ENCODE peak calls at places on chromosomes 12 and 14, in six cellular contexts. R is HTR-8/SVneo; U is H4; F is NCI-H82; C is activated CD8-positive, alpha-beta memory T cell treated with anti-CD3 and anti-CD28 coated beads for 48 hours; K is T-cell. X is an unnamed sample.

GRCh38 chr12:4036872-4037271 is 163.7 kb upstream of the PARP11 start:
- DNase-seq in R (no peak), U (no peak), F (no peak), C (no peak), K (no peak), X (no peak)

GRCh38 chr14:92471919-92472318 is 41.7 kb upstream of the RIN3 start:
- DNase-seq in R (peak), U (peak), F (no peak), C (no peak), K (no peak), X (no peak)

GRCh38 chr12:51904951-51905471 is 2.3 kb upstream of the ACVRL1 start:
- DNase-seq in R (no peak), U (no peak), F (no peak), C (no peak), K (no peak), X (no peak)

GRCh38 chr14:54000341-54000811 is 43.8 kb upstream of the BMP4 start:
- DNase-seq in R (no peak), U (peak), F (no peak), C (no peak), K (no peak), X (no peak)

GRCh38 chr12:43370299-43370698 is 181.7 kb downstream of the ADAMTS20 start:
- DNase-seq in R (peak), U (peak), F (no peak), C (no peak), K (no peak), X (no peak)

GRCh38 chr12:132210223-132211055 is 66.2 kb downstream of the NOC4L start:
- DNase-seq in R (no peak), U (no peak), F (no peak), C (no peak), K (no peak), X (no peak)

GRCh38 chr12:54276368-54276767 is 3.6 kb downstream of the CBX5 start:
- DNase-seq in R (no peak), U (no peak), F (no peak), C (no peak), K (no peak), X (no peak)

GRCh38 chr12:55795950-55796349 is 21.6 kb downstream of the SARNP start:
- DNase-seq in R (no peak), U (no peak), F (no peak), C (no peak), K (no peak), X (no peak)

GRCh38 chr12:48668996-48669395 is 13.0 kb downstream of the KANSL2 start:
- DNase-seq in R (no peak), U (no peak), F (no peak), C (no peak), K (no peak), X (no peak)

GRCh38 chr12:1758887-1759286 is 61.5 kb upstream of the LRTM2 start:
- DNase-seq in R (no peak), U (peak), F (no peak), C (no peak), K (no peak), X (no peak)

GRCh38 chr12:54452628-54453027 is 20.8 kb downstream of the GTSF1 start:
- DNase-seq in R (no peak), U (no peak), F (no peak), C (no peak), K (no peak), X (no peak)

GRCh38 chr14:44788612-44789011 is 173.1 kb downstream of the KLHL28 start:
- DNase-seq in R (no peak), U (no peak), F (no peak), C (no peak), K (no peak), X (no peak)

GRCh38 chr12:20646239-20646827 is 48.8 kb upstream of the SLCO1C1 start:
- DNase-seq in R (peak), U (peak), F (peak), C (no peak), K (no peak), X (no peak)

GRCh38 chr12:132277961-132278360 is 51.4 kb downstream of the GALNT9 start:
- DNase-seq in R (no peak), U (no peak), F (no peak), C (no peak), K (no peak), X (no peak)

GRCh38 chr14:26008290-26008689 is 589.5 kb downstream of the NOVA1 start:
- DNase-seq in R (no peak), U (peak), F (peak), C (no peak), K (no peak), X (no peak)

GRCh38 chr12:94141892-94142291 is 6.5 kb upstream of the PLXNC1 start:
- DNase-seq in R (no peak), U (no peak), F (no peak), C (no peak), K (no peak), X (no peak)

GRCh38 chr14:60164717-60165546 is at the start of gene DHRS7:
- DNase-seq in R (peak), U (peak), F (peak), C (peak), K (peak), X (peak)

GRCh38 chr12:32298917-32299316 is 100.4 kb upstream of the FGD4 start:
- DNase-seq in R (no peak), U (no peak), F (peak), C (no peak), K (no peak), X (no peak)

GRCh38 chr14:76376001-76376404 is at the start of gene ESRRB:
- DNase-seq in R (no peak), U (no peak), F (peak), C (no peak), K (no peak), X (no peak)

GRCh38 chr12:123055281-123055766 is 74.8 kb downstream of the ARL6IP4 start:
- DNase-seq in R (no peak), U (no peak), F (no peak), C (no peak), K (no peak), X (no peak)

GRCh38 chr12:132597333-132598283 is 12.8 kb downstream of the LRCOL1 start:
- DNase-seq in R (no peak), U (peak), F (peak), C (no peak), K (peak), X (no peak)

GRCh38 chr12:16347391-16348298 is at the start of gene MGST1:
- DNase-seq in R (no peak), U (peak), F (peak), C (no peak), K (peak), X (no peak)

GRCh38 chr12:10395390-10395998 is 5.7 kb upstream of the KLRK1 start:
- DNase-seq in R (peak), U (peak), F (no peak), C (no peak), K (no peak), X (no peak)

GRCh38 chr12:85188609-85189008 is 91.4 kb upstream of the ALX1 start:
- DNase-seq in R (no peak), U (no peak), F (no peak), C (no peak), K (no peak), X (no peak)

GRCh38 chr12:105729931-105730330 is 399.4 kb downstream of the C12orf75 start:
- DNase-seq in R (no peak), U (no peak), F (no peak), C (no peak), K (no peak), X (no peak)

GRCh38 chr12:29744365-29744764 is 39.4 kb downstream of the TMTC1 start:
- DNase-seq in R (no peak), U (no peak), F (no peak), C (no peak), K (no peak), X (no peak)

GRCh38 chr12:53236443-53237111 is 4.6 kb upstream of the RARG start:
- DNase-seq in R (no peak), U (no peak), F (no peak), C (no peak), K (peak), X (no peak)

GRCh38 chr12:81558031-81558430 is 201.1 kb downstream of the PPFIA2 start:
- DNase-seq in R (no peak), U (no peak), F (no peak), C (no peak), K (no peak), X (no peak)

GRCh38 chr12:124605150-124605549 is 37.7 kb upstream of the NCOR2 start:
- DNase-seq in R (no peak), U (no peak), F (peak), C (no peak), K (no peak), X (no peak)

X was measured in effector CD8-positive, alpha-beta T cell.